ENCODE peak calls at places on chromosomes 11 and 22, in six cellular contexts. One of them, this sample, is unnamed.
A peak's percentile ranks its signal among the peaks of the same experiment; 100 is the strongest.

GRCh38 chr22:32717337-32718240 is 83.9 kb upstream of the TIMP3 start:
- DNase-seq in A673: no peak
- DNase-seq in GM12865: no peak
- DNase-seq in AG04449: no peak
- DNase-seq in endothelial cell of umbilical vein: no peak
- DNase-seq in stomach: no peak
- DNase-seq in this sample: no peak

GRCh38 chr11:9862981-9863380 is 199.1 kb downstream of the SWAP70 start:
- DNase-seq in A673: peak; percentile 98
- DNase-seq in stomach: no peak
- DNase-seq in AG04449: no peak
- DNase-seq in GM12865: no peak
- DNase-seq in endothelial cell of umbilical vein: peak; percentile 90
- DNase-seq in this sample: no peak

GRCh38 chr11:35661539-35661938 is 1.0 kb upstream of the TRIM44 start:
- DNase-seq in stomach: no peak
- DNase-seq in GM12865: no peak
- DNase-seq in endothelial cell of umbilical vein: no peak
- DNase-seq in A673: no peak
- DNase-seq in AG04449: no peak
- DNase-seq in this sample: no peak

GRCh38 chr11:17548444-17548843 is 1.4 kb downstream of the OTOG start:
- DNase-seq in AG04449: no peak
- DNase-seq in A673: no peak
- DNase-seq in endothelial cell of umbilical vein: no peak
- DNase-seq in stomach: no peak
- DNase-seq in GM12865: no peak
- DNase-seq in this sample: no peak

GRCh38 chr11:75281469-75282095 is 41.0 kb downstream of the TPBGL start:
- DNase-seq in stomach: no peak
- DNase-seq in A673: no peak
- DNase-seq in AG04449: no peak
- DNase-seq in GM12865: no peak
- DNase-seq in endothelial cell of umbilical vein: no peak
- DNase-seq in this sample: no peak

GRCh38 chr11:34649597-34649996 is 28.7 kb downstream of the EHF start:
- DNase-seq in AG04449: no peak
- DNase-seq in endothelial cell of umbilical vein: no peak
- DNase-seq in GM12865: peak; percentile 3
- DNase-seq in A673: no peak
- DNase-seq in stomach: no peak
- DNase-seq in this sample: no peak

GRCh38 chr22:23833911-23834317 is 4.9 kb downstream of the DERL3 start:
- DNase-seq in AG04449: no peak
- DNase-seq in stomach: no peak
- DNase-seq in A673: no peak
- DNase-seq in GM12865: no peak
- DNase-seq in endothelial cell of umbilical vein: no peak
- DNase-seq in this sample: no peak

GRCh38 chr22:32079110-32080089 is 36.3 kb downstream of the SLC5A1 start:
- DNase-seq in AG04449: peak; percentile 40
- DNase-seq in GM12865: no peak
- DNase-seq in endothelial cell of umbilical vein: peak; percentile 5
- DNase-seq in A673: peak; percentile 72
- DNase-seq in stomach: peak; percentile 35
- DNase-seq in this sample: peak; percentile 8

GRCh38 chr11:33930317-33931021 is 38.6 kb upstream of the LMO2 start:
- DNase-seq in A673: peak; percentile 100
- DNase-seq in endothelial cell of umbilical vein: peak; percentile 98
- DNase-seq in stomach: no peak
- DNase-seq in GM12865: no peak
- DNase-seq in AG04449: no peak
- DNase-seq in this sample: no peak

GRCh38 chr11:26245046-26245445 is 86.9 kb upstream of the ANO3 start:
- DNase-seq in stomach: no peak
- DNase-seq in GM12865: no peak
- DNase-seq in endothelial cell of umbilical vein: no peak
- DNase-seq in AG04449: no peak
- DNase-seq in A673: no peak
- DNase-seq in this sample: no peak

GRCh38 chr22:47624277-47625012 is 862.0 kb downstream of the TBC1D22A start:
- DNase-seq in GM12865: no peak
- DNase-seq in A673: no peak
- DNase-seq in endothelial cell of umbilical vein: no peak
- DNase-seq in AG04449: no peak
- DNase-seq in stomach: no peak
- DNase-seq in this sample: no peak

GRCh38 chr11:71311176-71311925 is 59.0 kb upstream of the SHANK2 start:
- DNase-seq in endothelial cell of umbilical vein: no peak
- DNase-seq in GM12865: no peak
- DNase-seq in AG04449: no peak
- DNase-seq in A673: no peak
- DNase-seq in stomach: peak; percentile 17
- DNase-seq in this sample: no peak

GRCh38 chr22:49015459-49015858 is 812.2 kb downstream of the BRD1 start:
- DNase-seq in endothelial cell of umbilical vein: no peak
- DNase-seq in GM12865: no peak
- DNase-seq in stomach: peak; percentile 15
- DNase-seq in A673: no peak
- DNase-seq in AG04449: no peak
- DNase-seq in this sample: no peak

GRCh38 chr22:39839198-39839597 is 54.4 kb downstream of the ENTHD1 start:
- DNase-seq in endothelial cell of umbilical vein: no peak
- DNase-seq in AG04449: no peak
- DNase-seq in A673: no peak
- DNase-seq in stomach: no peak
- DNase-seq in GM12865: peak; percentile 17
- DNase-seq in this sample: no peak

GRCh38 chr11:8956860-8957259 is 7.4 kb downstream of the TMEM9B start:
- DNase-seq in endothelial cell of umbilical vein: no peak
- DNase-seq in stomach: no peak
- DNase-seq in GM12865: no peak
- DNase-seq in AG04449: no peak
- DNase-seq in A673: no peak
- DNase-seq in this sample: no peak

GRCh38 chr22:48554893-48555552 is 1272.7 kb downstream of the BRD1 start:
- DNase-seq in AG04449: no peak
- DNase-seq in endothelial cell of umbilical vein: no peak
- DNase-seq in GM12865: no peak
- DNase-seq in stomach: no peak
- DNase-seq in A673: peak; percentile 41
- DNase-seq in this sample: no peak

GRCh38 chr11:71354394-71355105 is 93.6 kb downstream of the DHCR7 start:
- DNase-seq in endothelial cell of umbilical vein: no peak
- DNase-seq in A673: no peak
- DNase-seq in GM12865: no peak
- DNase-seq in AG04449: no peak
- DNase-seq in stomach: no peak
- DNase-seq in this sample: no peak

GRCh38 chr11:110305169-110306018 is 9.0 kb upstream of the RDX start:
- DNase-seq in AG04449: no peak
- DNase-seq in endothelial cell of umbilical vein: peak; percentile 79
- DNase-seq in GM12865: no peak
- DNase-seq in stomach: no peak
- DNase-seq in A673: no peak
- DNase-seq in this sample: peak; percentile 91

GRCh38 chr11:43779306-43779705 is 98.8 kb downstream of the HSD17B12 start:
- DNase-seq in endothelial cell of umbilical vein: no peak
- DNase-seq in GM12865: no peak
- DNase-seq in AG04449: no peak
- DNase-seq in A673: no peak
- DNase-seq in stomach: no peak
- DNase-seq in this sample: no peak

GRCh38 chr11:43770173-43770572 is 89.6 kb downstream of the HSD17B12 start:
- DNase-seq in GM12865: no peak
- DNase-seq in AG04449: no peak
- DNase-seq in stomach: no peak
- DNase-seq in endothelial cell of umbilical vein: no peak
- DNase-seq in A673: no peak
- DNase-seq in this sample: no peak

GRCh38 chr11:43772733-43773132 is 92.2 kb downstream of the HSD17B12 start:
- DNase-seq in stomach: no peak
- DNase-seq in AG04449: no peak
- DNase-seq in A673: no peak
- DNase-seq in GM12865: no peak
- DNase-seq in endothelial cell of umbilical vein: no peak
- DNase-seq in this sample: no peak

DNA sequence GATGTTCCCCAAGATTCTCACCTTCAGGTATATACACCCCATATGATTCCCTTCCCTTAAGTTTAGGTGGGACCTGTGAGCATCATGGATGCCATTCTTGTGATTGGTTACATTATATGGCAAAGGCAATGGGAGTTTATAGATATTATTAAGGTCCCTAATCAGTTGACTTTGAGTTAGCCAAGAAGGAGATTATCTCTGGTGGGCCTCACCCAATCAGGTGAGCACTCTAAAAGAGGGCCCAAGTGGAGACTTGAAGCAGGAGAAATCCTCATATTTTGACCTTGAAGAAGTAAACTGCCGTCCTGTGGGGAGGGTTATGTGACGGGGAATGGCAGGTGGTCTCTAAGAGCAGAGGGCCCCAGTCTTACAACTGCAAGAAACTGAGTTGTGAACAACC is 94.2 kb downstream of the HSD17B12 start:
- DNase-seq in endothelial cell of umbilical vein: no peak
- DNase-seq in AG04449: no peak
- DNase-seq in stomach: no peak
- DNase-seq in A673: no peak
- DNase-seq in GM12865: no peak
- DNase-seq in this sample: no peak
- TF ChIP-seq CTCF in endothelial cell of umbilical vein: no peak
- TF ChIP-seq CTCF in AG04449: no peak
- TF ChIP-seq CTCF in stomach: no peak
- TF ChIP-seq CTCF in A673: no peak
- TF ChIP-seq CTCF in GM12865: no peak
- TF ChIP-seq CTCF in this sample: no peak

GRCh38 chr22:30357650-30358215 is 926 bp downstream of the CCDC157 start:
- DNase-seq in A673: no peak
- DNase-seq in GM12865: no peak
- DNase-seq in stomach: no peak
- DNase-seq in endothelial cell of umbilical vein: no peak
- DNase-seq in AG04449: no peak
- DNase-seq in this sample: no peak

GRCh38 chr22:30365891-30366290 is 9.1 kb downstream of the CCDC157 start:
- DNase-seq in A673: no peak
- DNase-seq in AG04449: no peak
- DNase-seq in stomach: no peak
- DNase-seq in GM12865: no peak
- DNase-seq in endothelial cell of umbilical vein: no peak
- DNase-seq in this sample: no peak

GRCh38 chr22:30368420-30368819 is 11.6 kb downstream of the CCDC157 start:
- DNase-seq in GM12865: no peak
- DNase-seq in stomach: no peak
- DNase-seq in endothelial cell of umbilical vein: no peak
- DNase-seq in A673: no peak
- DNase-seq in AG04449: no peak
- DNase-seq in this sample: no peak

GRCh38 chr22:30361916-30362631 is 5.3 kb downstream of the CCDC157 start:
- DNase-seq in stomach: no peak
- DNase-seq in GM12865: no peak
- DNase-seq in endothelial cell of umbilical vein: no peak
- DNase-seq in AG04449: no peak
- DNase-seq in A673: no peak
- DNase-seq in this sample: no peak

GRCh38 chr22:30362632-30363281 is 6.0 kb downstream of the CCDC157 start:
- DNase-seq in stomach: no peak
- DNase-seq in A673: no peak
- DNase-seq in AG04449: no peak
- DNase-seq in endothelial cell of umbilical vein: no peak
- DNase-seq in GM12865: no peak
- DNase-seq in this sample: no peak
- H3K4me3 ChIP-seq in stomach: no peak overlapping the region
- H3K4me3 ChIP-seq in A673: no peak overlapping the region
- H3K4me3 ChIP-seq in AG04449: no peak overlapping the region
- H3K4me3 ChIP-seq in endothelial cell of umbilical vein: no peak overlapping the region
- H3K4me3 ChIP-seq in GM12865: no peak overlapping the region
- H3K4me3 ChIP-seq in this sample: no peak overlapping the region

GRCh38 chr22:27152033-27152432 is 494.6 kb downstream of the MIAT start:
- DNase-seq in stomach: no peak
- DNase-seq in endothelial cell of umbilical vein: peak; percentile 85
- DNase-seq in GM12865: no peak
- DNase-seq in AG04449: no peak
- DNase-seq in A673: no peak
- DNase-seq in this sample: no peak

GRCh38 chr22:27149886-27150529 is 492.6 kb downstream of the MIAT start:
- DNase-seq in endothelial cell of umbilical vein: no peak
- DNase-seq in stomach: no peak
- DNase-seq in AG04449: no peak
- DNase-seq in A673: no peak
- DNase-seq in GM12865: no peak
- DNase-seq in this sample: no peak

GRCh38 chr22:27152883-27153282 is 495.5 kb downstream of the MIAT start:
- DNase-seq in stomach: no peak
- DNase-seq in A673: no peak
- DNase-seq in endothelial cell of umbilical vein: no peak
- DNase-seq in AG04449: no peak
- DNase-seq in GM12865: no peak
- DNase-seq in this sample: no peak

GRCh38 chr22:27150530-27150909 is 493.1 kb downstream of the MIAT start:
- DNase-seq in stomach: no peak
- DNase-seq in GM12865: peak; percentile 1
- DNase-seq in AG04449: no peak
- DNase-seq in endothelial cell of umbilical vein: no peak
- DNase-seq in A673: no peak
- DNase-seq in this sample: no peak

DNA sequence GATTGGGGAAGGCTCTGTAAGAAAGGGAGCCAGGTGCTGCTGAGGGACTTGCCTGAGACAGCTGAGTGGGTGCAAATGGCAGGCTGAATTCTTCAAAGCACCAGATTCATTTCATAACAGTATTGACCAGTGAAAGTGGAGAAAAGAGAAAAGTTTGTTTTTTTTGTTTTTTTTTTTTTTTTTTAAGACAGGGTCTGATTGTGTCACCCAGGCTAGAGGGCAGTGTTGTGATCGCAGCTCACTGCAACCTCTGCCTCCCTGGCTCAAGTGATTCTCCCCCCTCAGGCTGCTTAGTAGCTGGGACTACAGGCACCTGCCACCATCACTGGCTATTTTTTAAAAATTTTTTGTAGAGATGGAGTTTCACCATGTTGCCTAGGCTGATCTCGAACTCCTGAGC is 494.0 kb downstream of the MIAT start:
- DNase-seq in GM12865: no peak
- DNase-seq in stomach: no peak
- DNase-seq in A673: no peak
- DNase-seq in endothelial cell of umbilical vein: peak; percentile 38
- DNase-seq in AG04449: no peak
- DNase-seq in this sample: no peak
- TF ChIP-seq CTCF in GM12865: no peak
- TF ChIP-seq CTCF in stomach: no peak
- TF ChIP-seq CTCF in A673: no peak
- TF ChIP-seq CTCF in endothelial cell of umbilical vein: no peak
- TF ChIP-seq CTCF in AG04449: no peak
- TF ChIP-seq CTCF in this sample: no peak

DNA sequence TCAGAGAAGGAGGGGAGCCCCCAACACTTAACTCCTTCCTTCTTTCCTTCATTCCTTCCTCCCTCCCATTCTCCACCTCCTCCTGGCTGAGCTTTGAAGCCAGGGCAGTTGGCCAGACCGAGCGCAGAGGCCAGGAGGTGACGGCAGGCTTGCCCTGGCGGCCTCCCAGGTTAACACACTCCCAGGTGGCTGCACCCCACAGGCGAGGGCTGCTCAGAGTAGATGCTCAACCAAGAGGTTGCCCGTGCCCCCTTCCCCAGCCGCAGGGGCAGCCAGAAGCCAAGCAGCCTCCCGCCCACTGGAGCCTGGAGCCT is 6.3 kb upstream of the CDKN1C start:
- DNase-seq in endothelial cell of umbilical vein: no peak
- DNase-seq in stomach: peak; percentile 82
- DNase-seq in AG04449: no peak
- DNase-seq in GM12865: no peak
- DNase-seq in A673: no peak
- DNase-seq in this sample: no peak
- H3K4me3 ChIP-seq in endothelial cell of umbilical vein: no peak overlapping the region
- H3K4me3 ChIP-seq in stomach: peak overlapping the region; percentile 44
- H3K4me3 ChIP-seq in AG04449: no peak overlapping the region
- H3K4me3 ChIP-seq in GM12865: no peak overlapping the region
- H3K4me3 ChIP-seq in A673: peak overlapping the region; percentile 32
- H3K4me3 ChIP-seq in this sample: no peak overlapping the region

This sample was measured in LNCaP clone FGC.